ENCODE peak calls at places on chromosome 17, in nine cellular contexts. L is tibial nerve; B is omental fat pad; T is colonic mucosa; W is CD4-positive, alpha-beta T cell; E is RWPE1; V is cardiac muscle cell; N is heart right ventricle; J is sigmoid colon. I is an unnamed sample.

GRCh38 chr17:44350733-44351226 is 5.7 kb downstream of the GRN start:
- DNase-seq in N (peak), J (no peak), V (peak), B (peak), E (peak), W (peak), T (peak), L (peak), I (no peak)

GRCh38 chr17:81253358-81254131 is 14.4 kb downstream of the NDUFAF8 start:
- DNase-seq in E (peak), B (peak), W (peak), N (no peak), T (peak), L (peak), V (peak), J (no peak), I (no peak)

GRCh38 chr17:44417553-44417952 is 28.1 kb upstream of the ITGA2B start:
- DNase-seq in V (peak), W (no peak), N (no peak), T (no peak), E (peak), L (no peak), J (no peak), B (no peak), I (no peak)

GRCh38 chr17:79631640-79632431 is 21.0 kb upstream of the RBFOX3 start:
- DNase-seq in L (no peak), W (peak), J (peak), E (no peak), T (no peak), N (no peak), B (peak), V (no peak), I (no peak)

GRCh38 chr17:31497431-31497830 is 106.0 kb downstream of the RAB11FIP4 start:
- DNase-seq in E (no peak), V (no peak), L (no peak), B (no peak), W (no peak), N (no peak), T (no peak), J (no peak), I (no peak)

GRCh38 chr17:29561541-29562517 is 5.0 kb downstream of the ABHD15 start:
- DNase-seq in W (no peak), V (peak), N (no peak), T (no peak), B (peak), J (peak), E (no peak), L (no peak), I (no peak)

GRCh38 chr17:31568140-31568938 is 176.9 kb downstream of the RAB11FIP4 start:
- DNase-seq in V (peak), W (no peak), B (no peak), N (no peak), T (no peak), J (peak), E (no peak), L (peak), I (no peak)

GRCh38 chr17:34365340-34365739 is 2.3 kb upstream of the CCL1 start:
- DNase-seq in E (no peak), B (no peak), W (no peak), J (no peak), T (no peak), V (no peak), L (no peak), N (no peak), I (no peak)

GRCh38 chr17:42414782-42415409 is 8.2 kb downstream of the CAVIN1 start:
- DNase-seq in E (no peak), J (no peak), W (peak), V (no peak), N (no peak), L (no peak), B (no peak), T (no peak), I (no peak)

GRCh38 chr17:51322390-51323029 is 62.2 kb downstream of the UTP18 start:
- DNase-seq in N (no peak), B (no peak), T (no peak), L (no peak), E (no peak), V (peak), W (no peak), J (no peak), I (peak)

GRCh38 chr17:73901249-73901648 is 257.0 kb upstream of the SDK2 start:
- DNase-seq in B (no peak), E (no peak), V (no peak), T (no peak), W (no peak), J (no peak), N (no peak), L (no peak), I (no peak)

GRCh38 chr17:2685696-2686095 is 25.9 kb downstream of the CLUH start:
- DNase-seq in L (no peak), V (no peak), E (no peak), B (peak), T (peak), W (no peak), N (peak), J (peak), I (no peak)

GRCh38 chr17:2964370-2964769 is 99.0 kb downstream of the OR1D5 start:
- DNase-seq in W (no peak), L (no peak), V (no peak), J (no peak), N (no peak), B (no peak), T (no peak), E (no peak), I (no peak)

GRCh38 chr17:14428640-14429029 is 127.8 kb downstream of the HS3ST3B1 start:
- DNase-seq in V (no peak), J (no peak), L (no peak), E (no peak), W (peak), N (no peak), T (no peak), B (no peak), I (no peak)

GRCh38 chr17:47299239-47299910 is 24.4 kb upstream of the EFCAB13 start:
- DNase-seq in E (no peak), L (no peak), B (no peak), T (no peak), W (no peak), N (no peak), V (no peak), J (no peak), I (no peak)

GRCh38 chr17:5584971-5585794 is 874 bp upstream of the NLRP1 start:
- DNase-seq in V (peak), J (no peak), B (no peak), N (no peak), E (peak), L (no peak), W (no peak), T (no peak), I (no peak)

GRCh38 chr17:2122641-2123302 is 67.9 kb downstream of the HIC1 start:
- DNase-seq in E (no peak), V (peak), B (no peak), J (peak), T (peak), N (peak), W (no peak), L (peak), I (peak)

GRCh38 chr17:7781467-7781866 is 52.5 kb upstream of the KDM6B start:
- DNase-seq in W (no peak), N (no peak), E (no peak), B (no peak), T (no peak), J (no peak), V (peak), L (no peak), I (no peak)

GRCh38 chr17:31398381-31399275 is 7.2 kb downstream of the RAB11FIP4 start:
- DNase-seq in V (no peak), B (no peak), T (no peak), N (no peak), L (no peak), J (no peak), E (no peak), W (no peak), I (no peak)

GRCh38 chr17:43171761-43172487 is 910 bp downstream of the NBR1 start:
- DNase-seq in W (no peak), V (peak), T (peak), B (no peak), E (peak), J (peak), N (no peak), L (peak), I (peak)

GRCh38 chr17:2011421-2012371 is 13.4 kb downstream of the RTN4RL1 start:
- DNase-seq in V (peak), J (no peak), T (no peak), E (peak), L (peak), N (no peak), W (no peak), B (no peak), I (peak)

GRCh38 chr17:74452841-74453661 is 13.4 kb upstream of the CD300A start:
- DNase-seq in T (no peak), V (no peak), J (no peak), B (no peak), E (no peak), L (no peak), W (no peak), N (no peak), I (no peak)

GRCh38 chr17:9478889-9479288 is 96.7 kb downstream of the STX8 start:
- DNase-seq in N (no peak), V (no peak), L (no peak), T (no peak), J (no peak), W (no peak), E (no peak), B (no peak), I (no peak)

GRCh38 chr17:67278363-67278762 is 33.4 kb upstream of the HELZ start:
- DNase-seq in N (no peak), L (no peak), B (no peak), J (no peak), T (no peak), V (no peak), E (no peak), W (no peak), I (no peak)

GRCh38 chr17:27586203-27586701 is 44.7 kb upstream of the LGALS9 start:
- DNase-seq in B (no peak), T (no peak), W (no peak), L (no peak), N (no peak), E (no peak), V (peak), J (no peak), I (no peak)

GRCh38 chr17:64200080-64201042 is 62.7 kb downstream of the TEX2 start:
- DNase-seq in L (no peak), J (no peak), W (no peak), E (no peak), N (no peak), T (no peak), B (no peak), V (peak), I (no peak)

GRCh38 chr17:81302861-81303326 is 7.8 kb upstream of the SLC38A10 start:
- DNase-seq in L (no peak), T (no peak), V (no peak), W (no peak), B (no peak), N (no peak), E (no peak), J (no peak), I (no peak)

GRCh38 chr17:30203471-30203981 is 32.0 kb downstream of the SLC6A4 start:
- DNase-seq in V (no peak), B (no peak), J (no peak), E (no peak), W (no peak), T (no peak), L (no peak), N (no peak), I (no peak)

GRCh38 chr17:73976676-73977521 is 226.6 kb upstream of the RPL38 start:
- DNase-seq in V (peak), E (no peak), J (no peak), W (no peak), T (no peak), B (no peak), L (no peak), N (no peak), I (no peak)

GRCh38 chr17:74442670-74443515 is 11.0 kb downstream of the GPRC5C start:
- DNase-seq in B (no peak), W (no peak), T (peak), J (peak), V (peak), L (peak), E (peak), N (peak), I (peak)

GRCh38 chr17:66443601-66444000 is 141.2 kb downstream of the PRKCA start:
- DNase-seq in J (no peak), N (no peak), V (no peak), W (no peak), E (no peak), T (no peak), L (no peak), B (no peak), I (no peak)

GRCh38 chr17:74924250-74924948 is at the start of gene OTOP2:
- DNase-seq in E (no peak), V (no peak), J (no peak), T (no peak), L (peak), B (no peak), W (no peak), N (peak), I (no peak)

GRCh38 chr17:6768447-6768846 is 7.6 kb upstream of the FBXO39 start:
- DNase-seq in E (no peak), L (no peak), V (no peak), T (no peak), J (no peak), B (no peak), W (no peak), N (no peak), I (no peak)

GRCh38 chr17:48317732-48318131 is 112.3 kb downstream of the SKAP1 start:
- DNase-seq in W (no peak), T (no peak), B (no peak), V (no peak), J (no peak), L (no peak), E (no peak), N (no peak), I (no peak)

GRCh38 chr17:48326311-48326710 is 103.7 kb downstream of the SKAP1 start:
- DNase-seq in L (no peak), N (no peak), J (no peak), V (no peak), W (no peak), T (no peak), E (no peak), B (no peak), I (no peak)

GRCh38 chr17:48322060-48322459 is 108.0 kb downstream of the SKAP1 start:
- DNase-seq in W (no peak), B (no peak), T (no peak), J (no peak), V (peak), N (no peak), E (no peak), L (no peak), I (no peak)
- TF ChIP-seq CTCF in W (no peak), B (no peak), T (no peak), J (no peak), V (peak), N (no peak), E (peak), L (no peak), I (peak)

GRCh38 chr17:39629494-39629880 is 2.7 kb downstream of the PPP1R1B start:
- DNase-seq in L (no peak), E (no peak), T (peak), N (no peak), W (no peak), J (no peak), V (no peak), B (no peak), I (no peak)

GRCh38 chr17:39627170-39627716 is 491 bp downstream of the PPP1R1B start:
- DNase-seq in T (no peak), W (no peak), N (no peak), L (no peak), B (no peak), V (no peak), J (no peak), E (no peak), I (no peak)

GRCh38 chr17:39629894-39630293 is 3.1 kb downstream of the PPP1R1B start:
- DNase-seq in L (no peak), W (no peak), J (no peak), B (no peak), T (no peak), N (no peak), V (peak), E (no peak), I (no peak)

GRCh38 chr17:39627717-39628516 is 1.2 kb downstream of the PPP1R1B start:
- DNase-seq in T (peak), V (no peak), J (no peak), B (no peak), E (no peak), N (no peak), W (no peak), L (no peak), I (no peak)

DNA sequence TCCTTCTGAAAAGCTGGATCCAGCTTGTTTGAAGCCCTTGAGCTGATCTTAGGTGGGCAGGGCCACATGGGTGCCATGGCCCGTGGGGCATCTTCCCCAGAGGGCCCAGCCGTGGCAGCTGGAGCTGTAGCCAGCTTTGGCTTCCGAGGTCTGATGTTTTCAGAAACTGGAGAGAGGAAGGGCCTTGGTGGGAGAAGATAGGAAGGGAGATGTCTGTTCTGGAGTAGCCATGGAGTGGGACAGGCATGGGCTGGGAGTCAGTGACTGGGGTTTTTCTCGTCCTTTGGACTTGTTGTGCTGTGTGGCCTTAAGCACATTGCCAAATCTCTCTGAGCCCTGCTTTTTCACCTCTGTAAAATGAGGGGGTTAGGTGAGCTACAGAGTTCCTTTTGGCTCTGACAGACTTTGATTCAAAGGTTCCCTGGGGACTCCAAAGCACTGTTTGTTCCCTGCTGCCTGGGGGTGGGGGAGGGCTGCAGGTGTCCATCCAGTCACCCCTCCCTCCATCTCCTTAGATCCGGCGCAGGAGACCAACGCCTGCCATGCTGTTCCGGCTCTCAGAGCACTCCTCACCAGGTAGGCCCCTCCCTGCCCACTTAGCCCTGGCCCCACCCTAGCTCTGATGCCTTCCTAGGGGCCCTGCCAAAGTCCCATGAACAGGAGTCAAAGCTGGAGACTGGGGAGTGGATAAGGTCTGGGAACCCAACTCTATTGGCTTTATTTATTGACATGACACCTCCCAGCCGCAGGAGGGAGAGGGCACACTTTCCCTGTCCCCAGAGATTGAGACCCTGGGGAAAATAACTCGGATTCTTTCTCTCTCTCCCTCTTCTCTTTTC is 2.1 kb downstream of the PPP1R1B start:
- DNase-seq in N (no peak), T (peak), E (no peak), V (no peak), W (no peak), B (no peak), J (no peak), L (no peak), I (no peak)
- TF ChIP-seq CTCF in N (no peak), T (no peak), E (no peak), V (no peak), W (no peak), B (no peak), J (no peak), L (no peak), I (no peak)

GRCh38 chr17:19867654-19868395 is at the start of gene ULK2:
- DNase-seq in N (peak), J (peak), L (peak), V (peak), E (peak), B (no peak), T (peak), W (peak), I (no peak)

DNA sequence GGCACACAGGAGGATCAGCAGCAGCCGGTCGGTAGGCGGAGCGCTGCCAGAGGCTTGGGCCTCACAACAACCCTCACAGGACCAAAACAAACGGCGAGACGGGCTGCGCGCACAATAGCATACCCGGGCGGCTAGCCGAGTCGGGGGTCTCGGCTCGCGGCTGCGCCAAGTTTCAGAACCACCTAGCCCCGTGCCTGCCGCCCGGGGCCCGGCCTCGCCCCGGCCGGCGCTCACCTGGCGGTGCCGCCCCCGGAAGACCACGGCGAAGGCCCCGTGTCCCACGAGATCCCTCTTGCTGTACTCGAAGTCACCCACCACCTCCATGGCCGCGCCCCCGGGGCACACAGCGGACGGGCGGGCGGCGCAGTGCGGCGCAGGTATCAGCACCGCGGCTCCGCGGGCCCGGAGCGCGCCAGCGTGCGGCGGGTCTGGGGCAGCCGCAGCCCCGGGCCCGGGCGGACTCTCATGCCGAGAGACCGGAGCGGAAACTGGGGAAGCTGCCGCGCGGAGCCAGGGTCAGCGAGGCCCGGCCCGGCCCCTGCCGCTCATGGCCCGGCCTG is 562 bp downstream of the ULK2 start:
- DNase-seq in L (peak), T (peak), E (peak), B (no peak), V (peak), W (peak), J (peak), N (peak), I (no peak)
- TF ChIP-seq CTCF in L (no peak), T (no peak), E (no peak), B (no peak), V (peak), W (no peak), J (peak), N (no peak), I (peak)

GRCh38 chr17:77320046-77320445 is 179.3 kb downstream of the SEC14L1 start:
- DNase-seq in E (no peak), N (no peak), B (no peak), L (peak), T (no peak), V (peak), W (no peak), J (peak), I (no peak)

GRCh38 chr17:77318021-77318420 is 177.3 kb downstream of the SEC14L1 start:
- DNase-seq in W (no peak), E (no peak), L (no peak), V (no peak), N (no peak), T (no peak), J (peak), B (no peak), I (no peak)

GRCh38 chr17:77319211-77320031 is 178.7 kb downstream of the SEC14L1 start:
- DNase-seq in L (peak), B (peak), N (peak), W (peak), E (peak), V (peak), J (peak), T (peak), I (no peak)

GRCh38 chr17:77317091-77317519 is 176.3 kb downstream of the SEC14L1 start:
- DNase-seq in T (no peak), E (no peak), N (no peak), B (no peak), V (no peak), W (no peak), J (peak), L (no peak), I (no peak)

GRCh38 chr17:77318491-77319210 is 177.9 kb downstream of the SEC14L1 start:
- DNase-seq in B (no peak), V (peak), N (no peak), E (no peak), T (no peak), W (no peak), L (no peak), J (peak), I (no peak)
- TF ChIP-seq CTCF in B (no peak), V (no peak), N (no peak), E (no peak), T (no peak), W (no peak), L (no peak), J (no peak), I (no peak)

I was measured in LNCaP clone FGC.